ENCODE peak calls at places on chromosome X, in seven cellular contexts. One of them, this sample, is unnamed.

GRCh38 chrX:23570674-23571343 is 96.5 kb upstream of the PRDX4 start:
- DNase-seq in MCF 10A: no peak
- DNase-seq in colonic mucosa: no peak
- DNase-seq in A549: no peak
- DNase-seq in cardiac muscle cell: no peak
- DNase-seq in IMR-90: no peak
- DNase-seq in GM20000: no peak
- DNase-seq in this sample: no peak

GRCh38 chrX:119870626-119871131 is 854 bp downstream of the RNF113A start:
- DNase-seq in GM20000: no peak
- DNase-seq in A549: no peak
- DNase-seq in MCF 10A: no peak
- DNase-seq in IMR-90: peak; percentile 23
- DNase-seq in cardiac muscle cell: peak; percentile 41
- DNase-seq in colonic mucosa: peak; percentile 28
- DNase-seq in this sample: no peak

GRCh38 chrX:19728083-19728648 is 159.2 kb downstream of the SH3KBP1 start:
- DNase-seq in GM20000: no peak
- DNase-seq in IMR-90: no peak
- DNase-seq in colonic mucosa: no peak
- DNase-seq in A549: no peak
- DNase-seq in MCF 10A: peak; percentile 45
- DNase-seq in cardiac muscle cell: no peak
- DNase-seq in this sample: no peak

GRCh38 chrX:10016516-10017132 is 49.5 kb downstream of the CLDN34 start:
- DNase-seq in A549: no peak
- DNase-seq in cardiac muscle cell: peak; percentile 22
- DNase-seq in MCF 10A: no peak
- DNase-seq in IMR-90: no peak
- DNase-seq in GM20000: no peak
- DNase-seq in colonic mucosa: no peak
- DNase-seq in this sample: no peak

GRCh38 chrX:115898382-115899001 is 272.1 kb upstream of the AGTR2 start:
- DNase-seq in MCF 10A: peak; percentile 14
- DNase-seq in IMR-90: peak; percentile 29
- DNase-seq in cardiac muscle cell: peak; percentile 1
- DNase-seq in colonic mucosa: peak; percentile 79
- DNase-seq in A549: no peak
- DNase-seq in GM20000: peak; percentile 5
- DNase-seq in this sample: peak; percentile 71

GRCh38 chrX:31099536-31100090 is 27.8 kb upstream of the FTHL17 start:
- DNase-seq in colonic mucosa: no peak
- DNase-seq in MCF 10A: peak; percentile 25
- DNase-seq in GM20000: peak; percentile 26
- DNase-seq in A549: no peak
- DNase-seq in cardiac muscle cell: no peak
- DNase-seq in IMR-90: no peak
- DNase-seq in this sample: no peak

GRCh38 chrX:18119856-18120255 is 100.8 kb downstream of the BEND2 start:
- DNase-seq in GM20000: no peak
- DNase-seq in MCF 10A: no peak
- DNase-seq in cardiac muscle cell: no peak
- DNase-seq in colonic mucosa: no peak
- DNase-seq in IMR-90: no peak
- DNase-seq in A549: no peak
- DNase-seq in this sample: peak; percentile 7

GRCh38 chrX:116480059-116480458 is 17.3 kb upstream of the CT83 start:
- DNase-seq in A549: no peak
- DNase-seq in cardiac muscle cell: no peak
- DNase-seq in GM20000: no peak
- DNase-seq in IMR-90: no peak
- DNase-seq in MCF 10A: no peak
- DNase-seq in colonic mucosa: no peak
- DNase-seq in this sample: no peak

GRCh38 chrX:103628386-103629290 is at the start of gene TCEAL1:
- DNase-seq in A549: no peak
- DNase-seq in colonic mucosa: peak; percentile 70
- DNase-seq in MCF 10A: peak; percentile 36
- DNase-seq in IMR-90: peak; percentile 27
- DNase-seq in cardiac muscle cell: peak; percentile 82
- DNase-seq in GM20000: peak; percentile 27
- DNase-seq in this sample: no peak

GRCh38 chrX:153450114-153450948 is 4.5 kb upstream of the TREX2 start:
- DNase-seq in cardiac muscle cell: no peak
- DNase-seq in A549: no peak
- DNase-seq in MCF 10A: no peak
- DNase-seq in GM20000: no peak
- DNase-seq in IMR-90: no peak
- DNase-seq in colonic mucosa: no peak
- DNase-seq in this sample: no peak

GRCh38 chrX:30642642-30643041 is 10.6 kb upstream of the GK start:
- DNase-seq in IMR-90: no peak
- DNase-seq in cardiac muscle cell: no peak
- DNase-seq in MCF 10A: no peak
- DNase-seq in colonic mucosa: no peak
- DNase-seq in A549: no peak
- DNase-seq in GM20000: no peak
- DNase-seq in this sample: no peak

GRCh38 chrX:115297189-115297588 is 7.7 kb downstream of the LUZP4 start:
- DNase-seq in IMR-90: no peak
- DNase-seq in cardiac muscle cell: no peak
- DNase-seq in A549: no peak
- DNase-seq in MCF 10A: no peak
- DNase-seq in colonic mucosa: no peak
- DNase-seq in GM20000: no peak
- DNase-seq in this sample: no peak

GRCh38 chrX:28659269-28659668 is 72.0 kb downstream of the IL1RAPL1 start:
- DNase-seq in IMR-90: no peak
- DNase-seq in MCF 10A: no peak
- DNase-seq in GM20000: no peak
- DNase-seq in cardiac muscle cell: no peak
- DNase-seq in colonic mucosa: peak; percentile 17
- DNase-seq in A549: no peak
- DNase-seq in this sample: no peak

GRCh38 chrX:8192276-8192675 is 21.2 kb upstream of the VCX2 start:
- DNase-seq in GM20000: no peak
- DNase-seq in A549: no peak
- DNase-seq in IMR-90: no peak
- DNase-seq in MCF 10A: no peak
- DNase-seq in colonic mucosa: no peak
- DNase-seq in cardiac muscle cell: no peak
- DNase-seq in this sample: no peak

GRCh38 chrX:102580891-102581290 is 18.4 kb upstream of the ARMCX5 start:
- DNase-seq in cardiac muscle cell: no peak
- DNase-seq in MCF 10A: no peak
- DNase-seq in GM20000: no peak
- DNase-seq in A549: no peak
- DNase-seq in colonic mucosa: no peak
- DNase-seq in IMR-90: no peak
- DNase-seq in this sample: no peak

GRCh38 chrX:67749536-67749935 is 205.7 kb downstream of the AR start:
- DNase-seq in colonic mucosa: no peak
- DNase-seq in A549: no peak
- DNase-seq in IMR-90: no peak
- DNase-seq in cardiac muscle cell: no peak
- DNase-seq in MCF 10A: no peak
- DNase-seq in GM20000: no peak
- DNase-seq in this sample: no peak

GRCh38 chrX:131650637-131651410 is 107.0 kb downstream of the OR13H1 start:
- DNase-seq in IMR-90: no peak
- DNase-seq in colonic mucosa: no peak
- DNase-seq in cardiac muscle cell: no peak
- DNase-seq in GM20000: no peak
- DNase-seq in MCF 10A: no peak
- DNase-seq in A549: no peak
- DNase-seq in this sample: no peak

GRCh38 chrX:7390446-7390845 is 242.5 kb upstream of the PUDP start:
- DNase-seq in cardiac muscle cell: no peak
- DNase-seq in A549: no peak
- DNase-seq in MCF 10A: no peak
- DNase-seq in IMR-90: no peak
- DNase-seq in colonic mucosa: no peak
- DNase-seq in GM20000: no peak
- DNase-seq in this sample: no peak

GRCh38 chrX:42531431-42531830 is 246.5 kb downstream of the PPP1R2C start:
- DNase-seq in A549: no peak
- DNase-seq in IMR-90: no peak
- DNase-seq in MCF 10A: no peak
- DNase-seq in colonic mucosa: no peak
- DNase-seq in cardiac muscle cell: no peak
- DNase-seq in GM20000: no peak
- DNase-seq in this sample: no peak

GRCh38 chrX:47158131-47158530 is 13.1 kb downstream of the RBM10 start:
- DNase-seq in A549: no peak
- DNase-seq in colonic mucosa: no peak
- DNase-seq in IMR-90: no peak
- DNase-seq in GM20000: no peak
- DNase-seq in cardiac muscle cell: no peak
- DNase-seq in MCF 10A: no peak
- DNase-seq in this sample: no peak

GRCh38 chrX:44314259-44314734 is 29.2 kb downstream of the EFHC2 start:
- DNase-seq in colonic mucosa: peak; percentile 31
- DNase-seq in MCF 10A: no peak
- DNase-seq in A549: no peak
- DNase-seq in cardiac muscle cell: peak; percentile 73
- DNase-seq in GM20000: no peak
- DNase-seq in IMR-90: peak; percentile 35
- DNase-seq in this sample: no peak

DNA sequence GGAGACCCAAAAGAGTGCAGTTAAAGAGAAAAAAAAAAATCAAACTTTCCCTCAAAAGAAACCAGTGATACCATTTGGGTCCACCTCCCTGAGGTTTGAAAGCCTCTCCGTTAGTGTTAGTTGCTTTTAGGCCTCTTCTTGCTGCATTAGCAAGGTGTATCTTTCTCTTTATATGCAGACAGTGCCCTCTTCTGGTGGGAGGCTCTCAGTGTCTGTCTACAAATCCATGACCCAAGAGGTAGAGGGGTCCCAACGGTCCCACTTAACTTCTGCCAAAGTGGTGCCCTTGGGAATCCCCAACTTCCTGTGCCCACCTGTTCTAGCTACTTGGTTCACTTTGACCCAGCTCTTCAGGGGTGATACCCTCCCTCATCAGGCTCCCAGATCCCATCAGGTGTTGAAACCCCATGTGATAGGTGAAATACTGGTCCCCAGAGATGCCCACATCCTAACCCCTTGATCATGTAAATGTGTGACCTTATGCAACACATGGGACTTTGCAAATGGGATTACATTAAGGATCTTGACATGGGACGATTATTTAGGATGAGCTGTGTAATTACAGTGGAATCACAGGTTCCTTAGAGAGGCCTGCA is 63.7 kb upstream of the CD99 start:
- DNase-seq in cardiac muscle cell: peak; percentile 68
- DNase-seq in colonic mucosa: peak; percentile 7
- DNase-seq in A549: peak; percentile 48
- DNase-seq in IMR-90: peak; percentile 27
- DNase-seq in MCF 10A: peak; percentile 65
- DNase-seq in GM20000: peak; percentile 45
- DNase-seq in this sample: no peak
- TF ChIP-seq CTCF in cardiac muscle cell: peak; percentile 55
- TF ChIP-seq CTCF in colonic mucosa: peak; percentile 31
- TF ChIP-seq CTCF in A549: peak; percentile 65
- TF ChIP-seq CTCF in IMR-90: peak; percentile 44
- TF ChIP-seq CTCF in MCF 10A: peak; percentile 48
- TF ChIP-seq CTCF in GM20000: peak; percentile 31
- TF ChIP-seq CTCF in this sample: peak; percentile 38

DNA sequence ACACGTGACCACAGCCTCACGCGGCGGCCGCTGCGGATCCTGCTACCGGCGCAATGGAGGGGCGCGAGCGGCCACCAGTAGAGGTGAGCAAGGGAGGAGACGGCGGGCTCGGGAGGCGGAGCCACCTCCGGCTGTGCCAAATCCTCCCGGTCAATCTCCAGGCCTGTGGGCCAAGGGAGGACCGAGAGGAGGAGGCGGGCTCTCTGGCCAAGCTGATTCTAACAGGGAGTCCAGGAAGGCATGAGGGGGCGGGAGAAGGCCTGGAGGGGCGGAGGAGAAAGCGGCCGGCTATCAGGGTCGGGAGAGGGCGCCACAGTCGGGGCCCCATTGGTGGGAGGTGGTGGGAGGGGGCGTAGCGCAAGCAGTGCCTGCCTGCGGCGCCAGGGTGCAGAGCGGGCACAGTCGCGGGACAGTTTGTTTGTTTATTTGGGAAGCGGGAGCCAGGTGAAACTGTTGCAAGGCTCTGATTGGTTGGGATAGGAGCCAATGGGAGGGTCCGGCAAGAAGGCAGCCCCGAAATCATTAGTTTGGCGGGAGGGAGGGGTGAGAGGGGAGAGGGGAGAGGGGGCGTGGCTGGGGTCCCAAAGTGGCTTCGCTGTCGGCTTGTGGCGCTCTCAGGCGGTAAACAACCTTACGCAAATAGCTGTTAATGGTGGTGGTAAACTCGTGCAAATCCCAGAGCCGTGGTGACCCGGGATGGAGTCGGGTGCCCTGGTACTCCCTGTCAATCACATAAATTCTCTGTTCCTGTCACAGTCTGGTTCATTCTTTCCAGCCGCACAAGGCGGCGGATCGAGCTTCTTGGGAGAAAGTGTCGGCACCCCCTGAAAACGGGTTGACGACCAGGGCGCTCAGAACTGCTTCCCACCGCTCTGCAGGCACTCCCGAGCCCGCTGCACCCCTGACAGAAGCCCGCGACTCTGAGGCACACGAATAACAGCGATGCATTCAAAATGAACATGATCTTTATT is at the start of gene IRS4:
- DNase-seq in GM20000: peak; percentile 7
- DNase-seq in A549: no peak
- DNase-seq in colonic mucosa: no peak
- DNase-seq in MCF 10A: no peak
- DNase-seq in IMR-90: no peak
- DNase-seq in cardiac muscle cell: peak; percentile 79
- DNase-seq in this sample: peak; percentile 6
- TF ChIP-seq CTCF in GM20000: no peak
- TF ChIP-seq CTCF in A549: no peak
- TF ChIP-seq CTCF in colonic mucosa: no peak
- TF ChIP-seq CTCF in MCF 10A: no peak
- TF ChIP-seq CTCF in IMR-90: no peak
- TF ChIP-seq CTCF in cardiac muscle cell: no peak
- TF ChIP-seq CTCF in this sample: peak; percentile 11

DNA sequence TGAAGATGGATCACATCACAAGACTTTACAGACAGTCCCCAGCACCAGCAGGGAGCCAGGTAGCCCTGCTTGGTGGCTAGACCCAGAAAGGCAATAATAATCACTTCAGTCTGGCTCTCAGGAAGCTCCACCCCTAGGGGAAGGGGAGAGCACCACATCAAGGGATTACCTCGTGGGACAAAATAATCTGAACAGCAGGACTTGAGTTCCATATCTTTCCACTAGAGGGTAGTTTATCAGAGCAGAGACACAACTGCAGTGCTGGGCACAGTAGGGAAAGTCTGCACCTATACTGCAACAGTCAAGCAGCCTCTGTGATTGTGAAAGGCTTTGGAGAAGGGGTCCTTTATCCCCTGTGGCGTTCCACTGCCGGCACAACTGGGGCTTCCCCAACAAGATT is 547.0 kb upstream of the POU3F4 start:
- DNase-seq in A549: no peak
- DNase-seq in cardiac muscle cell: no peak
- DNase-seq in colonic mucosa: no peak
- DNase-seq in IMR-90: no peak
- DNase-seq in MCF 10A: peak; percentile 19
- DNase-seq in GM20000: no peak
- DNase-seq in this sample: no peak
- TF ChIP-seq CTCF in A549: no peak
- TF ChIP-seq CTCF in cardiac muscle cell: no peak
- TF ChIP-seq CTCF in colonic mucosa: no peak
- TF ChIP-seq CTCF in IMR-90: no peak
- TF ChIP-seq CTCF in MCF 10A: no peak
- TF ChIP-seq CTCF in GM20000: no peak
- TF ChIP-seq CTCF in this sample: no peak

GRCh38 chrX:50100188-50100587 is 100.6 kb downstream of the AKAP4 start:
- DNase-seq in MCF 10A: peak; percentile 8
- DNase-seq in colonic mucosa: no peak
- DNase-seq in GM20000: peak; percentile 4
- DNase-seq in A549: peak; percentile 4
- DNase-seq in cardiac muscle cell: peak; percentile 33
- DNase-seq in IMR-90: no peak
- DNase-seq in this sample: no peak
- TF ChIP-seq CTCF in MCF 10A: peak; percentile 13
- TF ChIP-seq CTCF in colonic mucosa: no peak
- TF ChIP-seq CTCF in GM20000: peak; percentile 12
- TF ChIP-seq CTCF in A549: peak; percentile 44
- TF ChIP-seq CTCF in cardiac muscle cell: peak; percentile 16
- TF ChIP-seq CTCF in IMR-90: peak; percentile 8
- TF ChIP-seq CTCF in this sample: peak; percentile 33